ENCODE peak calls at places on chromosomes 16 and 17, in ten cellular contexts. I is iris pigment epithelial cell; V is stimulated activated CD4-positive, alpha-beta T cell treated with anti-CD3 and anti-CD28 coated beads, Interleukin-15, amount 100 ng/mL, for 1 hour; N is activated CD4-positive, alpha-beta T cell treated with anti-CD3 and anti-CD28 coated beads, Interleukin-2, amount 50 U/mL, for 24 hours; P is pons; E is NCI-H1092; R is iPS-NIHi11; B is activated CD4-positive, alpha-beta memory T cell treated with anti-CD3 and anti-CD28 coated beads for 36 hours; W is effector CD4-positive, alpha-beta T cell; H is left kidney. Y is an unnamed sample.

GRCh38 chr16:23434380-23434779 is 18.6 kb downstream of the COG7 start:
- DNase-seq in I (peak; percentile 67), V (no peak), N (peak; percentile 22), P (peak; percentile 88), E (peak; percentile 53), R (peak; percentile 64), B (no peak), W (no peak), H (peak; percentile 80), Y (peak; percentile 35)

GRCh38 chr17:7311110-7311698 is 3.8 kb downstream of the EIF5A start:
- DNase-seq in I (no peak), V (no peak), N (no peak), P (no peak), E (no peak), R (no peak), B (no peak), W (no peak), H (no peak), Y (no peak)

GRCh38 chr17:72467841-72468653 is 347.2 kb downstream of the SOX9 start:
- DNase-seq in I (peak; percentile 9), V (no peak), N (no peak), P (no peak), E (no peak), R (no peak), B (no peak), W (no peak), H (peak; percentile 66), Y (no peak)

GRCh38 chr16:23691483-23692189 is 12.9 kb downstream of the PLK1 start:
- DNase-seq in I (peak; percentile 34), V (no peak), N (no peak), P (no peak), E (no peak), R (no peak), B (no peak), W (no peak), H (no peak), Y (no peak)

GRCh38 chr17:74527081-74527480 is 4.2 kb downstream of the CD300LB start:
- DNase-seq in I (no peak), V (no peak), N (no peak), P (no peak), E (no peak), R (peak; percentile 1), B (no peak), W (no peak), H (no peak), Y (no peak)

GRCh38 chr17:35898283-35899070 is 18.3 kb upstream of the CCL5 start:
- DNase-seq in I (no peak), V (no peak), N (no peak), P (no peak), E (peak; percentile 63), R (no peak), B (peak; percentile 77), W (no peak), H (no peak), Y (peak; percentile 88)

GRCh38 chr16:75377971-75378386 is 55.3 kb downstream of the CFDP1 start:
- DNase-seq in I (peak; percentile 99), V (no peak), N (no peak), P (peak; percentile 61), E (no peak), R (peak; percentile 26), B (peak; percentile 12), W (no peak), H (peak; percentile 47), Y (no peak)

GRCh38 chr17:61002316-61002736 is 324.7 kb downstream of the BCAS3 start:
- DNase-seq in I (peak; percentile 66), V (no peak), N (peak; percentile 3), P (peak; percentile 62), E (peak; percentile 28), R (no peak), B (no peak), W (no peak), H (peak; percentile 71), Y (peak; percentile 11)